ENCODE peak calls at places on chromosome 9, in five cellular contexts. E is GM23248, B is endodermal cell, N is HCT116, G is trophoblast cell. V is an unnamed sample.

GRCh38 chr9:14296462-14296861 is 17.5 kb downstream of the NFIB start:
- DNase-seq in E (no peak), B (no peak), N (no peak), G (no peak), V (no peak)

GRCh38 chr9:99929652-99930051 is 23.2 kb downstream of the STX17 start:
- DNase-seq in G (no peak), B (no peak), N (no peak), E (no peak), V (no peak)

GRCh38 chr9:118271331-118271730 is 567.1 kb downstream of the TLR4 start:
- DNase-seq in N (no peak), B (no peak), G (no peak), E (no peak), V (no peak)

GRCh38 chr9:2597483-2597882 is 24.1 kb upstream of the VLDLR start:
- DNase-seq in B (no peak), E (peak), N (no peak), G (peak), V (no peak)

GRCh38 chr9:91071185-91071990 is 269.8 kb downstream of the SYK start:
- DNase-seq in G (peak), B (no peak), E (peak), N (no peak), V (no peak)

GRCh38 chr9:124266139-124266825 is 8.5 kb downstream of the NEK6 start:
- DNase-seq in N (no peak), B (no peak), G (no peak), E (peak), V (no peak)

GRCh38 chr9:73080110-73080683 is 71.5 kb upstream of the ANXA1 start:
- DNase-seq in G (no peak), E (no peak), B (peak), N (no peak), V (no peak)

GRCh38 chr9:101323129-101323528 is 61.7 kb downstream of the BAAT start:
- DNase-seq in G (no peak), N (no peak), E (no peak), B (no peak), V (no peak)

GRCh38 chr9:132877818-132878694 is at the start of gene AK8:
- DNase-seq in E (peak), G (peak), N (peak), B (peak), V (peak)

GRCh38 chr9:131271506-131271931 is 4.8 kb downstream of the FAM78A start:
- DNase-seq in E (no peak), B (no peak), G (no peak), N (no peak), V (no peak)

GRCh38 chr9:133160742-133161541 is 2.8 kb downstream of the GBGT1 start:
- DNase-seq in G (peak), B (peak), N (peak), E (peak), V (peak)

GRCh38 chr9:14452539-14452938 is 138.6 kb upstream of the NFIB start:
- DNase-seq in E (no peak), N (no peak), G (peak), B (no peak), V (no peak)

GRCh38 chr9:2781336-2781735 is 62.6 kb downstream of the PUM3 start:
- DNase-seq in B (no peak), N (no peak), E (no peak), G (no peak), V (no peak)

GRCh38 chr9:5566054-5566618 is 55.8 kb downstream of the PDCD1LG2 start:
- DNase-seq in G (no peak), N (no peak), E (no peak), B (no peak), V (no peak)

GRCh38 chr9:38000332-38000731 is 68.7 kb downstream of the SHB start:
- DNase-seq in E (no peak), N (no peak), B (peak), G (no peak), V (no peak)

GRCh38 chr9:103242025-103242424 is 246.9 kb downstream of the CYLC2 start:
- DNase-seq in B (no peak), N (no peak), G (no peak), E (no peak), V (no peak)

GRCh38 chr9:130107955-130108354 is 54.2 kb downstream of the GPR107 start:
- DNase-seq in G (no peak), N (no peak), B (no peak), E (no peak), V (no peak)

GRCh38 chr9:115261656-115262081 is 143.7 kb upstream of the TNC start:
- DNase-seq in E (peak), B (no peak), N (no peak), G (no peak), V (no peak)

GRCh38 chr9:77541055-77541454 is 107.1 kb downstream of the GNA14 start:
- DNase-seq in E (no peak), G (no peak), N (no peak), B (no peak), V (no peak)

GRCh38 chr9:72894342-72894741 is 58.5 kb downstream of the ALDH1A1 start:
- DNase-seq in N (no peak), B (no peak), G (no peak), E (peak), V (no peak)

GRCh38 chr9:124014355-124015026 is 2.9 kb downstream of the LHX2 start:
- DNase-seq in E (no peak), G (no peak), B (no peak), N (no peak), V (no peak)

GRCh38 chr9:126558051-126558665 is 55.6 kb upstream of the LMX1B start:
- DNase-seq in G (peak), B (peak), E (peak), N (peak), V (peak)

GRCh38 chr9:91301161-91301560 is 60.6 kb downstream of the AUH start:
- DNase-seq in B (no peak), E (peak), N (peak), G (peak), V (no peak)

GRCh38 chr9:3244963-3245653 is 280.7 kb downstream of the RFX3 start:
- DNase-seq in N (no peak), B (no peak), G (no peak), E (peak), V (no peak)

GRCh38 chr9:123643518-123643917 is 286.4 kb downstream of the DENND1A start:
- DNase-seq in N (no peak), G (peak), B (no peak), E (no peak), V (peak)

GRCh38 chr9:92208693-92209524 is 84.6 kb downstream of the IARS1 start:
- DNase-seq in B (no peak), E (no peak), G (no peak), N (no peak), V (no peak)

GRCh38 chr9:746661-747434 is 94.6 kb upstream of the DMRT1 start:
- DNase-seq in G (no peak), N (no peak), E (no peak), B (no peak), V (no peak)

GRCh38 chr9:128421474-128422010 is 885 bp downstream of the CERCAM start:
- DNase-seq in N (no peak), G (peak), B (no peak), E (peak), V (no peak)

GRCh38 chr9:18675345-18675744 is 201.4 kb downstream of the ADAMTSL1 start:
- DNase-seq in G (no peak), E (peak), N (no peak), B (no peak), V (no peak)

GRCh38 chr9:19896161-19896560 is 107.3 kb upstream of the SLC24A2 start:
- DNase-seq in E (no peak), B (no peak), G (peak), N (no peak), V (no peak)

GRCh38 chr9:12232836-12233235 is 460.3 kb upstream of the TYRP1 start:
- DNase-seq in G (no peak), N (no peak), B (no peak), E (no peak), V (no peak)

GRCh38 chr9:96620155-96620514 is 492 bp upstream of the CDC14B start:
- DNase-seq in E (no peak), N (no peak), G (no peak), B (no peak), V (no peak)
- H3K9ac ChIP-seq in E (peak), N (peak), G (no peak), B (peak), V (peak)

DNA sequence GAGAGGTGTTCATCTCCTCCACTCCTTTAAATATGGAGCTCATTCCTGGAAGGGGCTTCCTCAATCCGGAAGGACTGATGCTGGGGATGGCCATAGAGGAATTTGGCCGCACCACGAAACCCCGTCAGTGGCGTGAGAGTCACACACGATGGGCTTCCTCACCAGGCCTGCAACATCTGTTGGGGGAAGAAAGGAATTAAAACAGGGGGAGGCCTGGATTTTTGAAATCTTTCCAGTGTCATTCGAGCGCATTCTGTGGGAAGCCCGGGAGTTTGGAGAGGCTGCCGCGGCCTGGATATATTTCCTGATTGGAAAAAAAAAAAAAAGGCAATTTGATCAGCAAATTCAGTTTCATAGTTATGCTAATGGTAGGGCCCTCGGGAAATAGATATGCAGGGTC is 76.3 kb upstream of the ORM1 start:
- DNase-seq in B (no peak), G (no peak), N (no peak), E (no peak), V (no peak)
- H3K9ac ChIP-seq in B (no peak), G (no peak), N (no peak), E (no peak), V (no peak)

GRCh38 chr9:135279834-135280393 is 192.4 kb downstream of the OLFM1 start:
- DNase-seq in N (no peak), G (no peak), B (no peak), E (no peak), V (no peak)

GRCh38 chr9:135282001-135282731 is 194.7 kb downstream of the OLFM1 start:
- DNase-seq in G (no peak), E (peak), B (no peak), N (peak), V (peak)

GRCh38 chr9:135281661-135282000 is 194.2 kb downstream of the OLFM1 start:
- DNase-seq in G (no peak), E (no peak), B (no peak), N (no peak), V (no peak)

GRCh38 chr9:135280666-135281065 is 193.2 kb downstream of the OLFM1 start:
- DNase-seq in G (no peak), N (no peak), E (no peak), B (no peak), V (no peak)

GRCh38 chr9:135281151-135281550 is 193.7 kb downstream of the OLFM1 start:
- DNase-seq in G (no peak), B (peak), N (no peak), E (no peak), V (no peak)
- H3K9ac ChIP-seq in G (no peak), B (no peak), N (no peak), E (no peak), V (no peak)

GRCh38 chr9:109974143-109974917 is 194.3 kb downstream of the PALM2AKAP2 start:
- DNase-seq in G (peak), B (peak), N (no peak), E (no peak), V (no peak)

GRCh38 chr9:109976328-109976702 is 196.3 kb downstream of the PALM2AKAP2 start:
- DNase-seq in E (peak), N (no peak), B (no peak), G (no peak), V (no peak)

GRCh38 chr9:109975574-109976327 is 195.8 kb downstream of the PALM2AKAP2 start:
- DNase-seq in N (no peak), G (no peak), B (peak), E (peak), V (no peak)

GRCh38 chr9:109973336-109973735 is 193.3 kb downstream of the PALM2AKAP2 start:
- DNase-seq in G (peak), E (no peak), N (no peak), B (peak), V (no peak)

DNA sequence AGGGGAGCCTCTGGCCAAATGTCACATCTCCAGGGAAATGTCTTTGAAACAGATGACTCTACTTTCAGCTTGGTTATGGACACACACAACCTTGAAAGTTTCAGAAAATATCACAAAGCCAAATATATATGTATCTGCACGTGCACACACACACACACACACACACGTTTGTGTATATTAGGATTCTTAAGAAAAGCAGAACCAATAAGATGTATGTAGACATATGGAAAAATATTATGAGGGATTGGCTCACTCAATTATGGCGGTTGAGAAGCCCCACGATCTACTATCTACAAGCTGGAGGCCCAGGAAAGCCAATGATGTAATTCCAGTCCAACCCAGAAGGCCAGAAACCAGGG is 194.9 kb downstream of the PALM2AKAP2 start:
- DNase-seq in G (no peak), E (no peak), B (no peak), N (no peak), V (no peak)
- H3K9ac ChIP-seq in G (no peak), E (no peak), B (no peak), N (no peak), V (no peak)

DNA sequence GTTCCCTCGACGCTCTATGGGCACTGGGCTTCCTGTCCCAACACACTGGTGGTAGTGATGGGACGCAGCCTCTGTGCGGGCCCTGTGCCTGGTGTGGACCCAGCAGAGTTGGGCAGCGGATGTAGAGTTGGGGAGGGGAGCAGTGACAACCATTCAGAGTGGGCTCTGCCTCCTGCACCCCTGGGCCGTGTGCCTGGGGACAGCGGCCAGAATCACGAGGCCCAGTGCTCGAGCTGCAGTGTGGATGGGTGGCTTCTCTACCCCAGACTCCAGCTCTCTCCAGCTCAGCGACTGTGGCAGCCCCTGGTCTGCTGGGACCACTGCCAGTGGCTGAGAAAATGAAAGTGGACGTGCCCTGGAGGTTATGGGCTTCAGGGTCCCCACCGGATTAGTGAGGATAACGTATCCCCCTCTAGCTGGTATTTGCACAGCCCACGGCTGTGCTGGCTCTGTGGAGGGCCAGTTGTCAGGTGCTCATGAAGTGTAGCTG is 18.6 kb downstream of the RXRA start:
- DNase-seq in B (no peak), E (no peak), G (no peak), N (no peak), V (no peak)
- H3K9ac ChIP-seq in B (no peak), E (no peak), G (no peak), N (no peak), V (peak)

DNA sequence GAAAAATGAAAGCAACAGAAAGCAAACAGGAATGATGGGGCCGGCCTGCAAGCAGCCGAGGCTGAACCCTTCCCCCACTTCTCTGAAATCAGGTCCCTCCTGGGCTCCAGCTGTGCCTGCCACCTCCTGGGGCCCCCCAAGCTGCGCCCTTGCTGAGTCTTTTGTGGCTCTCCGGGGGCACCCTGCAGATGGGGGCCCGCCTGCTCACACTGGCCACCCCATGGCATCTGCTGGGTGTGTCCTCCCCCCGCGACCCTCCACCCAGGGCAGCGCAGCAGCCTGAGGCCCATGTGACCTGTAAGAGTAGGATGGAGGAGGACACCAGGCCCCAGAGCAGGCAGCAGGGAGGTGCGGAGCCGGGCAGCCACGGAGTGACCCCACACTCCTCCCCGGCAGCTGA is 5.7 kb downstream of the GPSM1 start:
- DNase-seq in B (no peak), N (no peak), G (no peak), E (no peak), V (no peak)
- H3K9ac ChIP-seq in B (no peak), N (no peak), G (no peak), E (no peak), V (no peak)

GRCh38 chr9:95126739-95127138 is 190.8 kb downstream of the FANCC start:
- DNase-seq in N (no peak), G (no peak), E (no peak), B (no peak), V (no peak)
- H3K9ac ChIP-seq in N (no peak), G (no peak), E (no peak), B (no peak), V (no peak)

GRCh38 chr9:68983008-68983411 is 30.9 kb downstream of the PRKACG start:
- DNase-seq in N (no peak), E (no peak), B (no peak), G (no peak), V (no peak)

GRCh38 chr9:68983797-68984419 is 30.0 kb downstream of the PRKACG start:
- DNase-seq in B (no peak), G (no peak), E (no peak), N (no peak), V (no peak)

GRCh38 chr9:68979538-68980314 is 34.2 kb downstream of the PRKACG start:
- DNase-seq in B (peak), E (no peak), G (no peak), N (no peak), V (peak)

GRCh38 chr9:68980341-68980914 is 33.5 kb downstream of the PRKACG start:
- DNase-seq in G (no peak), B (no peak), E (no peak), N (no peak), V (peak)

GRCh38 chr9:68981825-68982224 is 32.1 kb downstream of the PRKACG start:
- DNase-seq in N (no peak), G (no peak), B (no peak), E (no peak), V (peak)
- H3K9ac ChIP-seq in N (no peak), G (no peak), B (no peak), E (no peak), V (no peak)

GRCh38 chr9:88533951-88534455 is 975 bp upstream of the NXNL2 start:
- DNase-seq in B (peak), E (peak), N (no peak), G (peak), V (peak)
- H3K9ac ChIP-seq in B (no peak), E (peak), N (peak), G (no peak), V (no peak)

GRCh38 chr9:134962998-134963364 is 45.3 kb upstream of the FCN1 start:
- DNase-seq in E (no peak), B (peak), N (no peak), G (no peak), V (no peak)
- H3K9ac ChIP-seq in E (no peak), B (no peak), N (no peak), G (no peak), V (no peak)